ENCODE peak calls at places on chromosome 20, in seven cellular contexts. W is amniotic stem cell, Q is nephron progenitor cell, O is glutamatergic neuron, E is left ventricle myocardium superior, S is posterior cingulate gyrus, A is anterior cingulate cortex. J is an unnamed sample.
A peak's percentile ranks its signal among the peaks of the same experiment; 100 is the strongest.

GRCh38 chr20:21102691-21103311 is 3.4 kb downstream of the LINC00237 start:
- DNase-seq in W (no peak), Q (peak; percentile 49), O (peak; percentile 50), E (peak; percentile 62), S (peak; percentile 91), A (no peak), J (no peak)

GRCh38 chr20:22904411-22904810 is 130.7 kb upstream of the SSTR4 start:
- DNase-seq in W (no peak), Q (no peak), O (no peak), E (no peak), S (no peak), A (no peak), J (no peak)

GRCh38 chr20:58712116-58712822 is 19.7 kb downstream of the NPEPL1 start:
- DNase-seq in W (no peak), Q (no peak), O (no peak), E (no peak), S (peak; percentile 76), A (no peak), J (no peak)

GRCh38 chr20:23510000-23510590 is 19.2 kb downstream of the CST8 start:
- DNase-seq in W (no peak), Q (no peak), O (no peak), E (no peak), S (peak; percentile 54), A (no peak), J (no peak)

GRCh38 chr20:31915491-31916280 is 36.2 kb downstream of the PDRG1 start:
- DNase-seq in W (no peak), Q (no peak), O (no peak), E (no peak), S (peak; percentile 14), A (no peak), J (no peak)

GRCh38 chr20:52783769-52784168 is 188.4 kb upstream of the TSHZ2 start:
- DNase-seq in W (no peak), Q (peak; percentile 15), O (peak; percentile 43), E (no peak), S (no peak), A (no peak), J (peak; percentile 11)

GRCh38 chr20:5272268-5272667 is 44.5 kb downstream of the PROKR2 start:
- DNase-seq in W (no peak), Q (no peak), O (no peak), E (no peak), S (no peak), A (no peak), J (no peak)

GRCh38 chr20:49833483-49833882 is 20.9 kb downstream of the SLC9A8 start:
- DNase-seq in W (no peak), Q (no peak), O (no peak), E (no peak), S (no peak), A (no peak), J (no peak)

J was measured in KBM-7.